ENCODE peak calls at places on chromosomes 2 and 18, in six cellular contexts. One of them, this sample, is unnamed.

GRCh38 chr2:112181571-112182290 is 43.5 kb downstream of the FBLN7 start:
- DNase-seq in fibroblast of mammary gland: no peak
- DNase-seq in keratinocyte: no peak
- DNase-seq in transverse colon: no peak
- DNase-seq in choroid plexus epithelial cell: no peak
- DNase-seq in stomach: no peak
- DNase-seq in this sample: no peak

GRCh38 chr2:84919885-84920580 is 14.6 kb downstream of the TMSB10 start:
- DNase-seq in fibroblast of mammary gland: peak; percentile 98
- DNase-seq in keratinocyte: no peak
- DNase-seq in transverse colon: peak; percentile 42
- DNase-seq in choroid plexus epithelial cell: peak; percentile 96
- DNase-seq in stomach: no peak
- DNase-seq in this sample: peak; percentile 98

GRCh38 chr18:37540424-37541121 is 25.0 kb downstream of the CELF4 start:
- DNase-seq in fibroblast of mammary gland: no peak
- DNase-seq in keratinocyte: no peak
- DNase-seq in transverse colon: no peak
- DNase-seq in choroid plexus epithelial cell: no peak
- DNase-seq in stomach: no peak
- DNase-seq in this sample: no peak

GRCh38 chr2:215527738-215528137 is 91.9 kb upstream of the FN1 start:
- DNase-seq in fibroblast of mammary gland: peak; percentile 77
- DNase-seq in keratinocyte: no peak
- DNase-seq in transverse colon: no peak
- DNase-seq in choroid plexus epithelial cell: peak; percentile 56
- DNase-seq in stomach: no peak
- DNase-seq in this sample: no peak

GRCh38 chr2:45210466-45211195 is 201.4 kb upstream of the SIX2 start:
- DNase-seq in fibroblast of mammary gland: peak; percentile 57
- DNase-seq in keratinocyte: no peak
- DNase-seq in transverse colon: no peak
- DNase-seq in choroid plexus epithelial cell: no peak
- DNase-seq in stomach: no peak
- DNase-seq in this sample: no peak

GRCh38 chr2:138087761-138088602 is 123.7 kb downstream of the HNMT start:
- DNase-seq in fibroblast of mammary gland: no peak
- DNase-seq in keratinocyte: no peak
- DNase-seq in transverse colon: no peak
- DNase-seq in choroid plexus epithelial cell: no peak
- DNase-seq in stomach: no peak
- DNase-seq in this sample: no peak

GRCh38 chr2:53051157-53051556 is 716.4 kb upstream of the CHAC2 start:
- DNase-seq in fibroblast of mammary gland: no peak
- DNase-seq in keratinocyte: no peak
- DNase-seq in transverse colon: no peak
- DNase-seq in choroid plexus epithelial cell: no peak
- DNase-seq in stomach: no peak
- DNase-seq in this sample: no peak

GRCh38 chr2:160415991-160416390 is 77.6 kb downstream of the RBMS1 start:
- DNase-seq in fibroblast of mammary gland: peak; percentile 92
- DNase-seq in keratinocyte: no peak
- DNase-seq in transverse colon: no peak
- DNase-seq in choroid plexus epithelial cell: no peak
- DNase-seq in stomach: no peak
- DNase-seq in this sample: no peak

GRCh38 chr2:229610359-229610758 is 104.0 kb downstream of the DNER start:
- DNase-seq in fibroblast of mammary gland: peak; percentile 57
- DNase-seq in keratinocyte: no peak
- DNase-seq in transverse colon: no peak
- DNase-seq in choroid plexus epithelial cell: peak; percentile 97
- DNase-seq in stomach: no peak
- DNase-seq in this sample: no peak

GRCh38 chr2:15869396-15869795 is 71.0 kb upstream of the MYCN start:
- DNase-seq in fibroblast of mammary gland: no peak
- DNase-seq in keratinocyte: no peak
- DNase-seq in transverse colon: no peak
- DNase-seq in choroid plexus epithelial cell: no peak
- DNase-seq in stomach: no peak
- DNase-seq in this sample: no peak

GRCh38 chr2:96792772-96793749 is 23.0 kb upstream of the CNNM3 start:
- DNase-seq in fibroblast of mammary gland: no peak
- DNase-seq in keratinocyte: no peak
- DNase-seq in transverse colon: no peak
- DNase-seq in choroid plexus epithelial cell: no peak
- DNase-seq in stomach: no peak
- DNase-seq in this sample: no peak

GRCh38 chr2:96795076-96795475 is 21.0 kb upstream of the CNNM3 start:
- DNase-seq in fibroblast of mammary gland: no peak
- DNase-seq in keratinocyte: no peak
- DNase-seq in transverse colon: no peak
- DNase-seq in choroid plexus epithelial cell: no peak
- DNase-seq in stomach: no peak
- DNase-seq in this sample: no peak

GRCh38 chr2:96788393-96789244 is 27.4 kb upstream of the CNNM3 start:
- DNase-seq in fibroblast of mammary gland: peak; percentile 20
- DNase-seq in keratinocyte: no peak
- DNase-seq in transverse colon: peak; percentile 87
- DNase-seq in choroid plexus epithelial cell: peak; percentile 14
- DNase-seq in stomach: peak; percentile 55
- DNase-seq in this sample: no peak

DNA sequence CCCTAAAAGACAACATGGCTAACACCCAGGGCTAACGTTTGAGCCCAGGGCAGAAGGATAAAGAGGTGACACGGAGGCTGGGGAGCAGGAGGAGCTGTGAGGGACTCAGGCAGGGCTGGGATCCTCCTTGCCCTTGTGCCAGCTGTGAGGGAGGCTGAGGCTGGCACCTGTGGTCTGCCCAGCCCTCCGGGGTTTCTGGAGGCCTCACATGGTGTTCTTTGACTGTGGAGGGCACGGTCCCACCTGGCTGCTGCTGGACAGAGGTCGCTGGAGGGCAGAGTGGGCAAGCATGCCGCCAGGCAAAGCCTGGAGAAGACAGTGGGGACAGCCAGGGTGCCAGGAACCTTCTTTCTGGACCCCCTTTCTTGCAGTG is 26.8 kb upstream of the CNNM3 start:
- DNase-seq in fibroblast of mammary gland: no peak
- DNase-seq in keratinocyte: no peak
- DNase-seq in transverse colon: no peak
- DNase-seq in choroid plexus epithelial cell: no peak
- DNase-seq in stomach: no peak
- DNase-seq in this sample: no peak
- H3K4me3 ChIP-seq in fibroblast of mammary gland: no peak overlapping the region
- H3K4me3 ChIP-seq in keratinocyte: no peak overlapping the region
- H3K4me3 ChIP-seq in transverse colon: no peak overlapping the region
- H3K4me3 ChIP-seq in choroid plexus epithelial cell: no peak overlapping the region
- H3K4me3 ChIP-seq in stomach: no peak overlapping the region
- H3K4me3 ChIP-seq in this sample: no peak overlapping the region

GRCh38 chr2:241357531-241357930 is 1.4 kb downstream of the FARP2 start:
- DNase-seq in fibroblast of mammary gland: no peak
- DNase-seq in keratinocyte: no peak
- DNase-seq in transverse colon: no peak
- DNase-seq in choroid plexus epithelial cell: no peak
- DNase-seq in stomach: no peak
- DNase-seq in this sample: no peak

GRCh38 chr2:241358470-241358869 is 2.4 kb downstream of the FARP2 start:
- DNase-seq in fibroblast of mammary gland: no peak
- DNase-seq in keratinocyte: no peak
- DNase-seq in transverse colon: peak; percentile 33
- DNase-seq in choroid plexus epithelial cell: no peak
- DNase-seq in stomach: no peak
- DNase-seq in this sample: no peak

GRCh38 chr2:241355983-241356870 is at the start of gene FARP2:
- DNase-seq in fibroblast of mammary gland: peak; percentile 97
- DNase-seq in keratinocyte: peak; percentile 93
- DNase-seq in transverse colon: peak; percentile 100
- DNase-seq in choroid plexus epithelial cell: peak; percentile 99
- DNase-seq in stomach: peak; percentile 100
- DNase-seq in this sample: peak; percentile 95

GRCh38 chr2:241356871-241357260 is 781 bp downstream of the FARP2 start:
- DNase-seq in fibroblast of mammary gland: no peak
- DNase-seq in keratinocyte: no peak
- DNase-seq in transverse colon: no peak
- DNase-seq in choroid plexus epithelial cell: no peak
- DNase-seq in stomach: no peak
- DNase-seq in this sample: no peak

GRCh38 chr2:241359481-241360045 is 3.5 kb downstream of the FARP2 start:
- DNase-seq in fibroblast of mammary gland: no peak
- DNase-seq in keratinocyte: no peak
- DNase-seq in transverse colon: peak; percentile 46
- DNase-seq in choroid plexus epithelial cell: no peak
- DNase-seq in stomach: no peak
- DNase-seq in this sample: no peak
- TF ChIP-seq CTCF in fibroblast of mammary gland: no peak
- TF ChIP-seq CTCF in keratinocyte: no peak
- TF ChIP-seq CTCF in transverse colon: no peak
- TF ChIP-seq CTCF in choroid plexus epithelial cell: no peak
- TF ChIP-seq CTCF in stomach: no peak
- TF ChIP-seq CTCF in this sample: no peak

DNA sequence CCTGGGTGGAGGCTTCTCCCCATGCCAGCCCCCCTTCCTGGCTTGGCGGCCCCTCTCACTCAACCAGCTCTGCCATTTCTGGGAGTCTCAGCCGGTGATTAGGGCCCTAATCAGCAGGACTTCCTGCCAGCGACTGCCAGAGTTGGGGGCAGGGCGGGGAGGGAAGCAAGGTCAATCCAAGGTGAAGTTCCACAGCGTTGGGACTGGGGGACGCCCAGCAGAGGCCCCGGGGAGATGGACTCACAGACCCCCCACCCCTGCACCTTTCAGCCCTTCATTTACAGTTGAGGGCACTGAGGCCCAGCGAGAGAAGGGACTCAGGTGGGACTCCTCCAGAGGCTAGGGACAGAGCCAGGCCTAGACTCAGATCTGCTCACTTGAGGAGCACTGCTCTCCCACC is 65.3 kb downstream of the TNS1 start:
- DNase-seq in fibroblast of mammary gland: no peak
- DNase-seq in keratinocyte: no peak
- DNase-seq in transverse colon: no peak
- DNase-seq in choroid plexus epithelial cell: no peak
- DNase-seq in stomach: peak; percentile 47
- DNase-seq in this sample: no peak
- H3K4me3 ChIP-seq in fibroblast of mammary gland: no peak overlapping the region
- H3K4me3 ChIP-seq in keratinocyte: no peak overlapping the region
- H3K4me3 ChIP-seq in transverse colon: peak overlapping the region; percentile 18
- H3K4me3 ChIP-seq in choroid plexus epithelial cell: no peak overlapping the region
- H3K4me3 ChIP-seq in stomach: peak overlapping the region; percentile 67
- H3K4me3 ChIP-seq in this sample: no peak overlapping the region

GRCh38 chr2:218993345-218994315 is at the start of gene CRYBA2:
- DNase-seq in fibroblast of mammary gland: no peak
- DNase-seq in keratinocyte: no peak
- DNase-seq in transverse colon: peak; percentile 21
- DNase-seq in choroid plexus epithelial cell: peak; percentile 6
- DNase-seq in stomach: no peak
- DNase-seq in this sample: no peak
- TF ChIP-seq CTCF in fibroblast of mammary gland: no peak
- TF ChIP-seq CTCF in keratinocyte: no peak
- TF ChIP-seq CTCF in transverse colon: no peak
- TF ChIP-seq CTCF in choroid plexus epithelial cell: no peak
- TF ChIP-seq CTCF in stomach: no peak
- TF ChIP-seq CTCF in this sample: no peak

DNA sequence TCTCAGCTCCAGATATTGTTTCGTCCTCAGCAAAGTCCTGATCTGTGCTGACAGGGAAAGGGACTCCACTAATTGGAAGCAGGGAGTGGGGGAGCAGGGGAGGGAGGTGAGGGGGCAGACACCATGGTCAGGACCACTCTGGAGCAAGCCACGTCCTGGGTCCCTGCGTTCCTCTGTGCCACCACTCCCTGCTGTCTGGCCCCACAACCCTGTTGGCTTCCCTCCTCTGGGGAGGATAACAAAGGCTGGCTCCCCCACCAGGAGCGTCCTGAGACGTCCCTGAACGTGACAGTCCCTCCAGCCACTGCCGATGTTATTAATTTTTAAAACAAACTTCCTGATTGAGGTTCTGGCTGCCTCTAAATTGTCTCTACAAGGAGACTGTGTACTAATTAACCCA is 257.3 kb downstream of the SETBP1 start:
- DNase-seq in fibroblast of mammary gland: no peak
- DNase-seq in keratinocyte: no peak
- DNase-seq in transverse colon: no peak
- DNase-seq in choroid plexus epithelial cell: no peak
- DNase-seq in stomach: no peak
- DNase-seq in this sample: no peak
- H3K4me3 ChIP-seq in fibroblast of mammary gland: no peak overlapping the region
- H3K4me3 ChIP-seq in keratinocyte: no peak overlapping the region
- H3K4me3 ChIP-seq in transverse colon: no peak overlapping the region
- H3K4me3 ChIP-seq in choroid plexus epithelial cell: no peak overlapping the region
- H3K4me3 ChIP-seq in stomach: no peak overlapping the region
- H3K4me3 ChIP-seq in this sample: no peak overlapping the region

GRCh38 chr2:148640767-148641166 is 3.8 kb upstream of the EPC2 start:
- DNase-seq in fibroblast of mammary gland: peak; percentile 57
- DNase-seq in keratinocyte: no peak
- DNase-seq in transverse colon: no peak
- DNase-seq in choroid plexus epithelial cell: peak; percentile 60
- DNase-seq in stomach: no peak
- DNase-seq in this sample: no peak
- TF ChIP-seq CTCF in fibroblast of mammary gland: peak; percentile 32
- TF ChIP-seq CTCF in keratinocyte: no peak
- TF ChIP-seq CTCF in transverse colon: no peak
- TF ChIP-seq CTCF in choroid plexus epithelial cell: peak; percentile 48
- TF ChIP-seq CTCF in stomach: no peak
- TF ChIP-seq CTCF in this sample: peak; percentile 37

GRCh38 chr2:75558786-75559428 is 1.8 kb downstream of the EVA1A start:
- DNase-seq in fibroblast of mammary gland: peak; percentile 70
- DNase-seq in keratinocyte: no peak
- DNase-seq in transverse colon: no peak
- DNase-seq in choroid plexus epithelial cell: peak; percentile 62
- DNase-seq in stomach: no peak
- DNase-seq in this sample: no peak
- H3K4me3 ChIP-seq in fibroblast of mammary gland: peak overlapping the region; percentile 84
- H3K4me3 ChIP-seq in keratinocyte: no peak overlapping the region
- H3K4me3 ChIP-seq in transverse colon: no peak overlapping the region
- H3K4me3 ChIP-seq in choroid plexus epithelial cell: peak overlapping the region; percentile 75
- H3K4me3 ChIP-seq in stomach: no peak overlapping the region
- H3K4me3 ChIP-seq in this sample: peak overlapping the region; percentile 84

This sample was measured in HFF-Myc.